ENCODE peak calls at places on chromosome 6, in four cellular contexts. K is HCT116, Q is HepG2, M is prostate gland. S is an unnamed sample.

GRCh38 chr6:89582669-89583325 is 55.8 kb downstream of the LYRM2 start:
- DNase-seq in Q (no peak), M (no peak), K (no peak), S (no peak)

GRCh38 chr6:16944601-16945000 is 157.2 kb upstream of the STMND1 start:
- DNase-seq in Q (no peak), K (no peak), M (no peak), S (no peak)

GRCh38 chr6:42411431-42411830 is 40.3 kb downstream of the TRERF1 start:
- DNase-seq in M (no peak), Q (no peak), K (no peak), S (no peak)

GRCh38 chr6:31588871-31589650 is 3.0 kb downstream of the LST1 start:
- DNase-seq in K (no peak), M (no peak), Q (no peak), S (no peak)

GRCh38 chr6:63652980-63653379 is 17.4 kb downstream of the PHF3 start:
- DNase-seq in K (no peak), Q (no peak), M (no peak), S (no peak)

GRCh38 chr6:93163146-93163545 is 256.2 kb downstream of the EPHA7 start:
- DNase-seq in K (no peak), M (no peak), Q (no peak), S (no peak)

GRCh38 chr6:167574431-167575097 is 249.7 kb downstream of the TTLL2 start:
- DNase-seq in M (no peak), Q (no peak), K (no peak), S (no peak)

GRCh38 chr6:170184324-170184723 is 106.6 kb downstream of the DLL1 start:
- DNase-seq in Q (no peak), M (no peak), K (no peak), S (no peak)

GRCh38 chr6:168906251-168906845 is 347.3 kb downstream of the THBS2 start:
- DNase-seq in K (no peak), Q (no peak), M (no peak), S (peak; percentile 75)

GRCh38 chr6:7243188-7243942 is 69.6 kb downstream of the SSR1 start:
- DNase-seq in M (no peak), Q (peak; percentile 70), K (peak; percentile 47), S (no peak)

GRCh38 chr6:118042855-118043254 is 135.8 kb downstream of the SLC35F1 start:
- DNase-seq in Q (no peak), K (no peak), M (no peak), S (no peak)

GRCh38 chr6:36035240-36035639 is 7.6 kb downstream of the MAPK14 start:
- DNase-seq in K (no peak), M (no peak), Q (no peak), S (no peak)

GRCh38 chr6:149983145-149983544 is 19.4 kb downstream of the ULBP1 start:
- DNase-seq in K (no peak), Q (no peak), M (no peak), S (no peak)

GRCh38 chr6:163099621-163100171 is 314.8 kb upstream of the QKI start:
- DNase-seq in Q (no peak), K (no peak), M (no peak), S (no peak)

GRCh38 chr6:89297695-89298351 is 17.3 kb downstream of the GABRR2 start:
- DNase-seq in Q (peak; percentile 47), M (peak; percentile 33), K (peak; percentile 94), S (peak; percentile 62)

GRCh38 chr6:524803-525202 is 132.1 kb downstream of the HUS1B start:
- DNase-seq in K (no peak), Q (no peak), M (no peak), S (no peak)

GRCh38 chr6:28769626-28770402 is 154.0 kb downstream of the TRIM27 start:
- DNase-seq in K (no peak), Q (no peak), M (no peak), S (no peak)

GRCh38 chr6:46605091-46605797 is 47.4 kb downstream of the CYP39A1 start:
- DNase-seq in K (no peak), Q (no peak), M (no peak), S (no peak)

GRCh38 chr6:43436577-43437282 is 9.4 kb downstream of the ABCC10 start:
- DNase-seq in M (peak; percentile 84), Q (peak; percentile 97), K (no peak), S (peak; percentile 50)

GRCh38 chr6:147390909-147391536 is 117.5 kb upstream of the SAMD5 start:
- DNase-seq in Q (peak; percentile 27), M (no peak), K (peak; percentile 21), S (no peak)

GRCh38 chr6:93721386-93722048 is 302.2 kb upstream of the EPHA7 start:
- DNase-seq in K (no peak), M (peak; percentile 4), Q (peak; percentile 1), S (no peak)

GRCh38 chr6:63813531-63813930 is 177.9 kb downstream of the PHF3 start:
- DNase-seq in M (no peak), Q (no peak), K (no peak), S (no peak)

GRCh38 chr6:170212051-170212756 is 78.7 kb downstream of the DLL1 start:
- DNase-seq in Q (no peak), M (peak; percentile 3), K (no peak), S (no peak)

GRCh38 chr6:12714022-12714421 is 2.5 kb upstream of the PHACTR1 start:
- DNase-seq in K (no peak), M (no peak), Q (no peak), S (no peak)

GRCh38 chr6:12718025-12718424 is 1.5 kb downstream of the PHACTR1 start:
- DNase-seq in M (no peak), Q (peak; percentile 31), K (no peak), S (no peak)

GRCh38 chr6:12717356-12717755 is 789 bp downstream of the PHACTR1 start:
- DNase-seq in Q (peak; percentile 15), M (no peak), K (no peak), S (no peak)

GRCh38 chr6:12715437-12715836 is 1.1 kb upstream of the PHACTR1 start:
- DNase-seq in K (no peak), M (no peak), Q (no peak), S (no peak)

GRCh38 chr6:12716298-12716853 is at the start of gene PHACTR1:
- DNase-seq in Q (no peak), M (no peak), K (no peak), S (no peak)
- H3K27me3 ChIP-seq in Q (no peaks in the 10 kb centered on the region), M (peaks cover 9% of the 10 kb centered on the region), K (peaks cover 24% of the 10 kb centered on the region), S (no peaks in the 10 kb centered on the region)

GRCh38 chr6:151060096-151060741 is 179.5 kb upstream of the AKAP12 start:
- DNase-seq in M (no peak), K (peak; percentile 98), Q (peak; percentile 91), S (no peak)
- TF ChIP-seq POLR2AphosphoS5 in M (no peak), K (peak; percentile 11), Q (no peak), S (peak; percentile 46)

GRCh38 chr6:157610451-157610999 is 212.5 kb upstream of the SNX9 start:
- DNase-seq in M (no peak), Q (no peak), K (no peak), S (no peak)
- H3K4me1 ChIP-seq in M (no peaks in the 10 kb centered on the region), Q (peaks cover 48% of the 10 kb centered on the region), K (peaks cover 18% of the 10 kb centered on the region), S (no peaks in the 10 kb centered on the region)

GRCh38 chr6:84774174-84775158 is 10.1 kb upstream of the TBX18 start:
- DNase-seq in K (no peak), M (no peak), Q (no peak), S (no peak)

GRCh38 chr6:84776392-84776791 is 12.0 kb upstream of the TBX18 start:
- DNase-seq in K (no peak), M (no peak), Q (no peak), S (no peak)

GRCh38 chr6:84777888-84778287 is 13.5 kb upstream of the TBX18 start:
- DNase-seq in K (no peak), M (no peak), Q (no peak), S (no peak)

GRCh38 chr6:84779380-84779779 is 15.0 kb upstream of the TBX18 start:
- DNase-seq in Q (no peak), K (no peak), M (no peak), S (no peak)

GRCh38 chr6:84779917-84780316 is 15.5 kb upstream of the TBX18 start:
- DNase-seq in M (no peak), Q (no peak), K (no peak), S (no peak)
- H3K27me3 ChIP-seq in M (peaks cover 3% of the 10 kb centered on the region), Q (no peaks in the 10 kb centered on the region), K (peaks cover 9% of the 10 kb centered on the region), S (peaks cover 38% of the 10 kb centered on the region)

GRCh38 chr6:33417127-33417902 is 592 bp downstream of the CUTA start:
- DNase-seq in M (peak; percentile 14), Q (no peak), K (no peak), S (no peak)
- TF ChIP-seq POLR2AphosphoS5 in M (no peak), Q (peak; percentile 37), K (no peak), S (no peak)

DNA sequence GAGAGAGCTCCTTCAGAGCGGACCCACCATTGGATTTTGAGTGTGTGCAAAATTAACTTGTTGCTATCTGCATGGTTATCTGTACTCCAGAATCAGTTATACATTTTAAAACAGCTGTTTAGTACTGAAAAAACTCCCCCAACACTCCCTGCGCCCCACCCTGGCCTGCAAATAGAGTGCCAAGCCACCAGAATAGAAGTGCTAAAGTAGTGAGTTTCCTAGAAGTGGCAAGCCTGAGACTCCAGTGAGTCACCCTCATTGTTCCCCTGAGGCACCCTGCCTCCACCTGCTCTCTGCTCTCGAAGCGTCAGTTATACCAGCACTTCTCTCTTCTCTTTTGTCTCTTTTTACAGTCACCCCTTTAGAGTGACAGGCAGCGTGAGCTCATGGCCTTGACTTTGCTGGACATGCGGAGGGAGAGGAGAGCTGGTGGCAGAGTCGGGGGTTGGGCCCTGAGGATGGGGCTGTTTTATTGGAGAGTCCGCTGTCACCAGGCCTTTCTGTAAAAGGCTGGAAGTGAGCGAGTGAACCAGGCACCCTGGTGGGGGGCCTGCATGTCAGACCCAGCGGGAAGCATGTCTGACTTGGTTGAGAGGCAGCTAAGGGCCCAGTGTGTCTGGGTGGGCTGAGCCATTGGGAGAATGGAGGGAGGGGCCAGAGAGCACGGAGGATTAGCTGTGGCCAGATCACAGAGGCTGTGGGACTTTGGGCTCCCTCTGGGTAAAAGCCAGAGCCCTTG is 10.4 kb downstream of the IGF2R start:
- DNase-seq in K (no peak), M (no peak), Q (peak; percentile 82), S (peak; percentile 37)
- H3K4me1 ChIP-seq in K (no peaks in the 10 kb centered on the region), M (peaks cover 22% of the 10 kb centered on the region), Q (peaks cover 87% of the 10 kb centered on the region), S (peaks cover 95% of the 10 kb centered on the region)

GRCh38 chr6:44660561-44661220 is 273.2 kb downstream of the CDC5L start:
- DNase-seq in K (no peak), M (no peak), Q (no peak), S (no peak)
- H3K27me3 ChIP-seq in K (no peaks in the 10 kb centered on the region), M (no peaks in the 10 kb centered on the region), Q (peaks cover 3% of the 10 kb centered on the region), S (no peaks in the 10 kb centered on the region)